ENCODE peak calls at places on chromosomes 7 and 10, in six cellular contexts. U is endodermal cell, C is endothelial cell of umbilical vein, P is lower lobe of right lung, F is ovary, V is heart left ventricle. G is an unnamed sample. For H3K9me3, the result is how much of the 10 kb centered on the place peaks cover.

GRCh38 chr10:31929260-31929985 is 792 bp upstream of the ARHGAP12 start:
- DNase-seq in U (peak), C (peak), P (peak), F (peak), V (peak), G (peak)

GRCh38 chr7:18257711-18258110 is 230.1 kb upstream of the PRPS1L1 start:
- DNase-seq in U (no peak), C (peak), P (no peak), F (no peak), V (no peak), G (no peak)

GRCh38 chr7:22663319-22663718 is 63.7 kb upstream of the IL6 start:
- DNase-seq in U (no peak), C (peak), P (no peak), F (no peak), V (no peak), G (no peak)

GRCh38 chr7:159280008-159280407 is 135.3 kb upstream of the VIPR2 start:
- DNase-seq in U (no peak), C (no peak), P (no peak), F (no peak), V (no peak), G (no peak)

GRCh38 chr10:93068411-93069244 is 5.1 kb upstream of the CYP26A1 start:
- DNase-seq in U (peak), C (peak), P (no peak), F (no peak), V (no peak), G (no peak)

GRCh38 chr7:43575506-43575905 is 7.4 kb upstream of the STK17A start:
- DNase-seq in U (no peak), C (no peak), P (no peak), F (no peak), V (no peak), G (no peak)

GRCh38 chr7:7562736-7563135 is 3.9 kb upstream of the MIOS start:
- DNase-seq in U (no peak), C (no peak), P (no peak), F (no peak), V (no peak), G (no peak)

GRCh38 chr7:106781007-106781406 is 84.1 kb upstream of the PIK3CG start:
- DNase-seq in U (no peak), C (no peak), P (no peak), F (no peak), V (no peak), G (no peak)

GRCh38 chr7:111312966-111313365 is 222.0 kb downstream of the LRRN3 start:
- DNase-seq in U (peak), C (no peak), P (no peak), F (no peak), V (no peak), G (no peak)

GRCh38 chr10:102159051-102159597 is 6.9 kb downstream of the NOLC1 start:
- DNase-seq in U (no peak), C (no peak), P (no peak), F (no peak), V (no peak), G (no peak)

GRCh38 chr7:157413881-157414701 is 77.3 kb downstream of the DNAJB6 start:
- DNase-seq in U (no peak), C (no peak), P (no peak), F (no peak), V (no peak), G (no peak)

GRCh38 chr10:21530616-21531015 is 3.4 kb upstream of the MLLT10 start:
- DNase-seq in U (no peak), C (no peak), P (no peak), F (no peak), V (no peak), G (no peak)

GRCh38 chr10:86160890-86161585 is 205.6 kb downstream of the GRID1 start:
- DNase-seq in U (no peak), C (no peak), P (no peak), F (no peak), V (no peak), G (no peak)

GRCh38 chr10:115947104-115947503 is 325.9 kb downstream of the GFRA1 start:
- DNase-seq in U (no peak), C (no peak), P (no peak), F (no peak), V (no peak), G (no peak)

GRCh38 chr7:100696123-100696521 is 2.1 kb upstream of the GIGYF1 start:
- DNase-seq in U (no peak), C (no peak), P (no peak), F (no peak), V (no peak), G (no peak)

GRCh38 chr10:82160291-82160690 is 285.3 kb downstream of the NRG3 start:
- DNase-seq in U (no peak), C (no peak), P (no peak), F (no peak), V (no peak), G (no peak)

GRCh38 chr10:82161264-82161663 is 286.3 kb downstream of the NRG3 start:
- DNase-seq in U (no peak), C (no peak), P (no peak), F (no peak), V (no peak), G (no peak)

GRCh38 chr10:82162549-82163210 is 287.7 kb downstream of the NRG3 start:
- DNase-seq in U (no peak), C (no peak), P (no peak), F (no peak), V (no peak), G (no peak)

DNA sequence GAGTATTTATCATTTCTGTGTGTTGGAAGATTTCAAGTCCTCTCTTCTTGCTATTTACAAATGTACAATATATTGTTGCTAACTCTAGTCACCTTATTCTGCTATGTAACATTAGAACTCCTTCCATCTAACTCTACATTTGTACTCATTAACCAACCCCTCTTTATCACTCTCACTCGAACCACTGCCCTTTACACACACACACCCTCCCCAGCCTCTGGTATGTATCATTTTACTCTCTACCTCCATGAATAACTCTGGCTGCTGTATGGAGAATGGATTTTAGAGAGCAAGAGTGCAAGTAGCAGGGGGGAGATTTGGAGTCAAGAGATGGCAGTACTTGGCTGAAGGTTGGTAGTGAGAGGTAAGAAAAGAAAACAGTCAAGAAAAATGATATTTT is 289.3 kb downstream of the NRG3 start:
- DNase-seq in U (no peak), C (no peak), P (no peak), F (no peak), V (no peak), G (no peak)
- H3K9me3 ChIP-seq in U (under half), C (under half), P (under half), F (under half), V (under half), G (under half)

GRCh38 chr10:99525897-99526296 is 6.8 kb upstream of the NKX2-3 start:
- DNase-seq in U (no peak), C (no peak), P (no peak), F (no peak), V (no peak), G (no peak)

GRCh38 chr10:99524736-99525380 is 7.9 kb upstream of the NKX2-3 start:
- DNase-seq in U (peak), C (no peak), P (no peak), F (no peak), V (no peak), G (no peak)

GRCh38 chr10:99522511-99523250 is 10.1 kb upstream of the NKX2-3 start:
- DNase-seq in U (peak), C (no peak), P (no peak), F (no peak), V (no peak), G (no peak)

GRCh38 chr10:99523251-99523773 is 9.4 kb upstream of the NKX2-3 start:
- DNase-seq in U (peak), C (no peak), P (no peak), F (no peak), V (no peak), G (no peak)

GRCh38 chr10:99524050-99524666 is 8.6 kb upstream of the NKX2-3 start:
- DNase-seq in U (peak), C (no peak), P (no peak), F (no peak), V (no peak), G (no peak)
- H3K27ac ChIP-seq in U (no peak), C (no peak), P (no peak), F (no peak), V (no peak), G (no peak)

GRCh38 chr7:16891874-16892620 is 10.3 kb upstream of the AGR3 start:
- DNase-seq in U (no peak), C (no peak), P (no peak), F (no peak), V (no peak), G (no peak)
- TF ChIP-seq CTCF in U (no peak), C (no peak), P (no peak), F (no peak), V (no peak), G (no peak)

DNA sequence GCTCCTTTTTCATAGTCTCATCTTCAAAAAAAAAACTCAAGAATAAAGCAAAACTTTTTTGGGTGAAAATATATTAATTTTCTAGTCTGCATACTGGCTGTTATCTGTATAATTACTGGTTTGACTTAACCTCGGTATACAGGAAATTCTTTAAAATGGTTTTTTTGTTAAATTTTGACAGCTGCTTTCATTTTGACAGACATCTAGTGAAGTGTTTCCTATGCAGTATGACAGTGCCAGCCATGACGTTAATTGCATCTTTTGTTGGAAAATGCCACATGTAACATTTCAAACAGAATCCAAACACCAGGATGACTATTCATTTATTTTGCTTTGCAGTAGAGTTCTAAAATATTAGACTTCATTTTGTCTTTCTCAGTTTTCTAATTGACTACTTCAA is 460.4 kb downstream of the NXPH1 start:
- DNase-seq in U (no peak), C (no peak), P (no peak), F (no peak), V (no peak), G (no peak)
- H3K9me3 ChIP-seq in U (under half), C (under half), P (under half), F (under half), V (under half), G (under half)

GRCh38 chr10:68829952-68830351 is 2.6 kb downstream of the STOX1 start:
- DNase-seq in U (no peak), C (no peak), P (no peak), F (no peak), V (no peak), G (no peak)

GRCh38 chr10:68829494-68829893 is 2.2 kb downstream of the STOX1 start:
- DNase-seq in U (no peak), C (no peak), P (no peak), F (no peak), V (no peak), G (no peak)

GRCh38 chr10:68828833-68829232 is 1.5 kb downstream of the STOX1 start:
- DNase-seq in U (no peak), C (no peak), P (no peak), F (no peak), V (no peak), G (no peak)

GRCh38 chr10:68832596-68832995 is 5.3 kb downstream of the STOX1 start:
- DNase-seq in U (no peak), C (no peak), P (no peak), F (no peak), V (no peak), G (no peak)

DNA sequence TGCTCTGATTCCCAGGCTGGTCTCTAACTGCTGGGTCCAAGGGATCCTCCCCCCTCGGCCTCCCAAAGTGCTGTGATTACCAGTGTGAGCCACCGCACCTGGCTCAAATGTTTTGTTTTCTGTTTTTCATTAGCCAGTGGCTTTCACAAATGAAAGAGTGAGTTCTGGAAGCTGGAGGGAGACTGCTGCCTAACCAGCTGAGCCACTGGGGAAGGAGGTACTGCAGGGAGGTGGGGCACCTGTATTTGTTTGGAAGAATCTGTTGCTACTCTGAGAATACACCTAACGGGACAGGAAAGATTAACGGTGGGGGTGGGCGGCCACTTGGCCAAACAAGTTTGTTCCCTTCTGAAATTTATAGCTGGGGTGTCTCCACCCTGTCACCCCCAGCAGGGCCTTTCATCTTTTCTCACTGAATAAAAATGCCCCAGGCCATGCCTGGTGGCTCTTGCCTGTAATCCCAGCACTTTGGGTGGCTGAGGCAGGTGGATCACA is 4.7 kb downstream of the STOX1 start:
- DNase-seq in U (no peak), C (no peak), P (no peak), F (no peak), V (no peak), G (no peak)
- H3K27ac ChIP-seq in U (no peak), C (no peak), P (no peak), F (no peak), V (no peak), G (no peak)

GRCh38 chr7:78073470-78074382 is 275.2 kb downstream of the PHTF2 start:
- DNase-seq in U (peak), C (no peak), P (no peak), F (no peak), V (no peak), G (no peak)
- TF ChIP-seq CTCF in U (no peak), C (no peak), P (no peak), F (no peak), V (no peak), G (no peak)

DNA sequence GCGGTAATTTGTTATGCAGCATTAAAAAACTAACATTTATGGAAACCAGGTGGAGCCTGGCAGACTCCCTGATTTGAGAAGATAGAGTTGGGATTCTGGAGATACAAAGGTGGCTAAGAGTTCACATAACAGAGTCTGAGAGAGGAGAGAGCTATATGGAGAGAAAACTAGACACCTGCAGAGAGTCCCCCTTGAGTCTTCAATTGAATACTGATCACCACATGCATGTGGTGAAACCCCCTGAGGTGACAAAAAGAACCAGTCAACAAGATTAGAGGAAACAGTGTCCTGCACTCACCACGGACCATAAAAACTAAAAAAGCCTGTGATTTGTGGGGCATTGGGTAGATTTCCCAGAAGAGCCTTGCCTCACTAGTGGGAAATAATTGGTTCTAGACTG is 10.1 kb downstream of the GIMAP2 start:
- DNase-seq in U (no peak), C (no peak), P (no peak), F (no peak), V (no peak), G (no peak)
- H3K9me3 ChIP-seq in U (under half), C (under half), P (under half), F (under half), V (under half), G (half or more)